ENCODE peak calls at places on chromosome 15, in ten cellular contexts. K is H54; L is astrocyte; X is progenitor cell of endocrine pancreas; P is dorsolateral prefrontal cortex; R is substantia nigra; Y is stimulated activated CD4-positive, alpha-beta T cell treated with anti-CD3 and anti-CD28 coated beads, TNF-alpha, amount 100 ng/mL, for 1 hour; C is naive thymus-derived CD4-positive, alpha-beta T cell; Z is brain pericyte; D is GM13976. M is an unnamed sample.

GRCh38 chr15:65576669-65577068 is 34.3 kb downstream of the INTS14 start:
- DNase-seq in K (peak), L (peak), X (no peak), P (no peak), R (no peak), Y (no peak), C (no peak), Z (no peak), D (no peak), M (no peak)

GRCh38 chr15:31337352-31338031 is 10.9 kb downstream of the KLF13 start:
- DNase-seq in K (no peak), L (no peak), X (no peak), P (no peak), R (no peak), Y (no peak), C (no peak), Z (no peak), D (no peak), M (no peak)

GRCh38 chr15:28021281-28022039 is 77.7 kb downstream of the OCA2 start:
- DNase-seq in K (peak), L (peak), X (no peak), P (no peak), R (peak), Y (no peak), C (no peak), Z (peak), D (peak), M (no peak)

GRCh38 chr15:65085990-65086679 is 9.6 kb downstream of the KBTBD13 start:
- DNase-seq in K (no peak), L (no peak), X (peak), P (no peak), R (no peak), Y (no peak), C (no peak), Z (no peak), D (peak), M (no peak)

GRCh38 chr15:60575995-60576394 is 97.1 kb upstream of the ICE2 start:
- DNase-seq in K (no peak), L (no peak), X (no peak), P (no peak), R (no peak), Y (no peak), C (no peak), Z (no peak), D (no peak), M (no peak)

GRCh38 chr15:70113304-70113700 is 15.6 kb upstream of the TLE3 start:
- DNase-seq in K (no peak), L (no peak), X (no peak), P (no peak), R (no peak), Y (no peak), C (no peak), Z (no peak), D (no peak), M (no peak)

GRCh38 chr15:82263350-82263749 is 732 bp downstream of the SAXO2 start:
- DNase-seq in K (no peak), L (no peak), X (no peak), P (no peak), R (no peak), Y (no peak), C (no peak), Z (no peak), D (no peak), M (no peak)

GRCh38 chr15:73650387-73651126 is 17.4 kb upstream of the NPTN start:
- DNase-seq in K (no peak), L (no peak), X (no peak), P (no peak), R (no peak), Y (no peak), C (no peak), Z (no peak), D (peak), M (no peak)

GRCh38 chr15:27570746-27571145 is 528.4 kb downstream of the OCA2 start:
- DNase-seq in K (no peak), L (no peak), X (no peak), P (no peak), R (no peak), Y (no peak), C (no peak), Z (no peak), D (no peak), M (no peak)

GRCh38 chr15:36529296-36530011 is 50.0 kb upstream of the CDIN1 start:
- DNase-seq in K (no peak), L (no peak), X (no peak), P (no peak), R (no peak), Y (no peak), C (no peak), Z (no peak), D (peak), M (no peak)

GRCh38 chr15:35450492-35450891 is 95.5 kb downstream of the DPH6 start:
- DNase-seq in K (no peak), L (peak), X (no peak), P (no peak), R (no peak), Y (no peak), C (no peak), Z (no peak), D (no peak), M (no peak)

GRCh38 chr15:51621155-51621554 is 1.4 kb downstream of the DMXL2 start:
- DNase-seq in K (no peak), L (no peak), X (no peak), P (no peak), R (no peak), Y (no peak), C (no peak), Z (no peak), D (no peak), M (no peak)

GRCh38 chr15:90594297-90594696 is 64.6 kb downstream of the CRTC3 start:
- DNase-seq in K (no peak), L (peak), X (no peak), P (peak), R (peak), Y (peak), C (peak), Z (no peak), D (no peak), M (peak)

GRCh38 chr15:48963524-48964113 is at the start of gene SHC4:
- DNase-seq in K (peak), L (peak), X (no peak), P (peak), R (peak), Y (no peak), C (no peak), Z (peak), D (peak), M (peak)

GRCh38 chr15:40379853-40380252 is 2.7 kb upstream of the KNSTRN start:
- DNase-seq in K (peak), L (peak), X (no peak), P (no peak), R (peak), Y (no peak), C (no peak), Z (peak), D (no peak), M (no peak)

GRCh38 chr15:63601026-63601726 is 4.0 kb downstream of the FBXL22 start:
- DNase-seq in K (no peak), L (peak), X (peak), P (no peak), R (peak), Y (no peak), C (peak), Z (no peak), D (peak), M (peak)

GRCh38 chr15:98731712-98732450 is 83.5 kb downstream of the IGF1R start:
- DNase-seq in K (no peak), L (no peak), X (no peak), P (no peak), R (no peak), Y (no peak), C (no peak), Z (no peak), D (no peak), M (no peak)

GRCh38 chr15:38888701-38889154 is 324.1 kb upstream of the RASGRP1 start:
- DNase-seq in K (no peak), L (no peak), X (no peak), P (no peak), R (no peak), Y (no peak), C (no peak), Z (no peak), D (no peak), M (no peak)

GRCh38 chr15:43052860-43053259 is 53.0 kb downstream of the UBR1 start:
- DNase-seq in K (no peak), L (no peak), X (no peak), P (no peak), R (no peak), Y (no peak), C (no peak), Z (no peak), D (no peak), M (no peak)

GRCh38 chr15:41659855-41660234 is 360 bp upstream of the MGA start:
- DNase-seq in K (no peak), L (no peak), X (no peak), P (no peak), R (peak), Y (no peak), C (no peak), Z (no peak), D (no peak), M (no peak)

GRCh38 chr15:87576486-87577176 is 679.9 kb downstream of the NTRK3 start:
- DNase-seq in K (no peak), L (no peak), X (no peak), P (no peak), R (no peak), Y (no peak), C (no peak), Z (no peak), D (no peak), M (no peak)

GRCh38 chr15:38670142-38671002 is 105.8 kb upstream of the RASGRP1 start:
- DNase-seq in K (no peak), L (no peak), X (no peak), P (no peak), R (no peak), Y (peak), C (peak), Z (no peak), D (no peak), M (peak)

GRCh38 chr15:70380484-70380883 is 282.8 kb upstream of the TLE3 start:
- DNase-seq in K (no peak), L (no peak), X (no peak), P (no peak), R (no peak), Y (no peak), C (no peak), Z (no peak), D (no peak), M (no peak)

GRCh38 chr15:51244366-51244977 is 93.9 kb downstream of the CYP19A1 start:
- DNase-seq in K (no peak), L (no peak), X (no peak), P (no peak), R (no peak), Y (no peak), C (no peak), Z (no peak), D (peak), M (no peak)